ENCODE peak calls at places on chromosomes 5 and 9, in four cellular contexts. One of them, this sample, is unnamed.
A peak's percentile ranks its signal among the peaks of the same experiment; 100 is the strongest.

GRCh38 chr9:134662143-134662876 is 20.7 kb downstream of the COL5A1 start:
- DNase-seq in PC-9: peak; percentile 52
- DNase-seq in cardiac muscle cell: peak; percentile 97
- DNase-seq in CD8-positive, alpha-beta T cell: no peak
- DNase-seq in this sample: no peak

GRCh38 chr9:134870746-134871667 is 9.6 kb upstream of the FCN2 start:
- DNase-seq in PC-9: no peak
- DNase-seq in CD8-positive, alpha-beta T cell: no peak
- DNase-seq in cardiac muscle cell: no peak
- DNase-seq in this sample: no peak

GRCh38 chr5:178989311-178989710 is 5.8 kb downstream of the GRM6 start:
- DNase-seq in PC-9: no peak
- DNase-seq in CD8-positive, alpha-beta T cell: no peak
- DNase-seq in cardiac muscle cell: no peak
- DNase-seq in this sample: no peak

GRCh38 chr5:3382151-3382550 is 213.5 kb upstream of the IRX1 start:
- DNase-seq in PC-9: no peak
- DNase-seq in cardiac muscle cell: no peak
- DNase-seq in CD8-positive, alpha-beta T cell: no peak
- DNase-seq in this sample: no peak

GRCh38 chr9:83472221-83472665 is 66.0 kb downstream of the FRMD3 start:
- DNase-seq in cardiac muscle cell: no peak
- DNase-seq in PC-9: peak; percentile 99
- DNase-seq in CD8-positive, alpha-beta T cell: no peak
- DNase-seq in this sample: no peak

GRCh38 chr9:8666060-8666459 is 866.5 kb upstream of the DMAC1 start:
- DNase-seq in CD8-positive, alpha-beta T cell: no peak
- DNase-seq in cardiac muscle cell: no peak
- DNase-seq in PC-9: no peak
- DNase-seq in this sample: no peak

GRCh38 chr5:94793816-94794198 is 175.3 kb downstream of the SLF1 start:
- DNase-seq in CD8-positive, alpha-beta T cell: no peak
- DNase-seq in cardiac muscle cell: no peak
- DNase-seq in PC-9: no peak
- DNase-seq in this sample: peak; percentile 41

GRCh38 chr5:150571836-150572235 is 63.9 kb downstream of the NDST1 start:
- DNase-seq in cardiac muscle cell: no peak
- DNase-seq in PC-9: no peak
- DNase-seq in CD8-positive, alpha-beta T cell: no peak
- DNase-seq in this sample: no peak

GRCh38 chr9:90556897-90557296 is 85.7 kb downstream of the DIRAS2 start:
- DNase-seq in cardiac muscle cell: no peak
- DNase-seq in CD8-positive, alpha-beta T cell: no peak
- DNase-seq in PC-9: peak; percentile 63
- DNase-seq in this sample: no peak

GRCh38 chr5:61304611-61305369 is 27.3 kb upstream of the ZSWIM6 start:
- DNase-seq in CD8-positive, alpha-beta T cell: no peak
- DNase-seq in PC-9: peak; percentile 97
- DNase-seq in cardiac muscle cell: no peak
- DNase-seq in this sample: no peak

GRCh38 chr5:169795311-169795710 is 158.2 kb downstream of the DOCK2 start:
- DNase-seq in CD8-positive, alpha-beta T cell: no peak
- DNase-seq in cardiac muscle cell: no peak
- DNase-seq in PC-9: peak; percentile 68
- DNase-seq in this sample: no peak
- TF ChIP-seq CTCF in CD8-positive, alpha-beta T cell: no peak
- TF ChIP-seq CTCF in cardiac muscle cell: no peak
- TF ChIP-seq CTCF in PC-9: no peak
- TF ChIP-seq CTCF in this sample: no peak

DNA sequence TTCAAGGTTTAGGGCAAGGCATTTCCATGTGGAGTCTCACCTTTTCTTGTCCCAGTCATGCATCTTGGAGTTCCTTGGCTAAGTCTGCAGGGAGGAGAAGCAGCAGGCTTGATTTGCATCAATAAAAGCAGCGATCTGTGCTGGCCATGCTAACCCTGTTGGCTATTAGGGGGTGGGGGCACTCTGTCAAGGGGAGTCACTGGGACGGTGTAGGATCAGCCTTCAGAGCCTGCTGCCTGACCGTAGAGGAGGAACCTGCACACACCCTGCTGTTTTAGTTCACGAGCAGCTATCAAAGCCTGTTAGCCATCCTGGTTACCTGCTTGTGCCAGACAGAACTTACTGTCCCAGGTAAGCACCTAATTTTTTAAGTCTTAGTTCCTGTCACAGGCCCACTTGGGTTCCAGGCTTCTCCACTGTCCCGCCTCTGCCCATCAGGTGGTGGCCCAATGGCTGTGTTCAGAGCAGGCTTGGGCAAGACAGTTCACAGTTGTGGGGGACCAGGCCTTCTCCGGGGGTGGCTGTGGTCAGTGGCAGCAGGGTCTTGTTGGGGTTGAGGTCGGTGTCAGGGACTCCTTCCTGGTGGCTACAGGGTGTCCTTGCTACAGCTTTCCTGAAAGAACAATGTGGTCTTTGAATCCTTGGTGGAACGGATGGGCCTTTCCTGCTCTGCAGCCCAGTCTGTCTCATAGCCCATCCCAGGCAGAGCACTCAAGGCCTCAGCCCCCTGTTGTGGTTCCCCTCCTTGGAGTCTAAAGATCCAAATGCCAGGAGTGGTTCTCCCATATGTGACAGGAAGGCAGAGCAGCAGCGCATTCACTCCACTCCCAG is 43.7 kb downstream of the SECISBP2 start:
- DNase-seq in CD8-positive, alpha-beta T cell: peak; percentile 34
- DNase-seq in PC-9: no peak
- DNase-seq in cardiac muscle cell: no peak
- DNase-seq in this sample: no peak
- H3K36me3 ChIP-seq in CD8-positive, alpha-beta T cell: peaks cover 53% of the 10 kb centered on the region
- H3K36me3 ChIP-seq in PC-9: peaks cover 7% of the 10 kb centered on the region
- H3K36me3 ChIP-seq in cardiac muscle cell: peaks cover 2% of the 10 kb centered on the region
- H3K36me3 ChIP-seq in this sample: peaks cover 35% of the 10 kb centered on the region

DNA sequence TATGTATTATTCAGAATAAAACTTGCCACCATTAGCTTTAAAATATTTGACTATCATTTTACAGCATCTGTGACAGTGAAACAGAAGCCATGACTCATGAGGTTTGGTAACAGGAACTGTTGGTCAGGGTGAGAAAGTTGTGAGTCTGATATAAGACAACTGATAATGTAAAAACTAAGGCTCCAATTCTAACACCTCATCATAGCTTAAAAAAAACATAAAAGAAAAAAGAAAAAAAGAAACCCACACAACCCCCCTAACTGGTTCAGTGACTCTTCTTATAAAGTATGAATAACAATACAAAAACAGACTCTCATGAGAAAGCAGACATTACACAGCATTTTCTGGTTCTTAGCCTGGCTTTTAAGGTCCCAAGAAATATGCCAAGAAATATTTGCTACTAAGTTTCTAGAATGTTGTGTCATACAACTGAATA is 85.8 kb downstream of the MRPS27 start:
- DNase-seq in PC-9: peak; percentile 95
- DNase-seq in CD8-positive, alpha-beta T cell: no peak
- DNase-seq in cardiac muscle cell: no peak
- DNase-seq in this sample: peak; percentile 43
- H3K4me3 ChIP-seq in PC-9: peak overlapping the region; percentile 25
- H3K4me3 ChIP-seq in CD8-positive, alpha-beta T cell: no peak overlapping the region
- H3K4me3 ChIP-seq in cardiac muscle cell: no peak overlapping the region
- H3K4me3 ChIP-seq in this sample: no peak overlapping the region

GRCh38 chr9:127828262-127829031 is 25.8 kb downstream of the FPGS start:
- DNase-seq in cardiac muscle cell: peak; percentile 90
- DNase-seq in PC-9: no peak
- DNase-seq in CD8-positive, alpha-beta T cell: no peak
- DNase-seq in this sample: no peak

GRCh38 chr9:127829205-127829935 is 25.1 kb downstream of the ENG start:
- DNase-seq in cardiac muscle cell: no peak
- DNase-seq in PC-9: no peak
- DNase-seq in CD8-positive, alpha-beta T cell: no peak
- DNase-seq in this sample: no peak

GRCh38 chr9:127826253-127826913 is 23.7 kb downstream of the FPGS start:
- DNase-seq in cardiac muscle cell: no peak
- DNase-seq in CD8-positive, alpha-beta T cell: no peak
- DNase-seq in PC-9: no peak
- DNase-seq in this sample: no peak

GRCh38 chr9:127822108-127822507 is 19.4 kb downstream of the FPGS start:
- DNase-seq in cardiac muscle cell: no peak
- DNase-seq in CD8-positive, alpha-beta T cell: no peak
- DNase-seq in PC-9: no peak
- DNase-seq in this sample: no peak

DNA sequence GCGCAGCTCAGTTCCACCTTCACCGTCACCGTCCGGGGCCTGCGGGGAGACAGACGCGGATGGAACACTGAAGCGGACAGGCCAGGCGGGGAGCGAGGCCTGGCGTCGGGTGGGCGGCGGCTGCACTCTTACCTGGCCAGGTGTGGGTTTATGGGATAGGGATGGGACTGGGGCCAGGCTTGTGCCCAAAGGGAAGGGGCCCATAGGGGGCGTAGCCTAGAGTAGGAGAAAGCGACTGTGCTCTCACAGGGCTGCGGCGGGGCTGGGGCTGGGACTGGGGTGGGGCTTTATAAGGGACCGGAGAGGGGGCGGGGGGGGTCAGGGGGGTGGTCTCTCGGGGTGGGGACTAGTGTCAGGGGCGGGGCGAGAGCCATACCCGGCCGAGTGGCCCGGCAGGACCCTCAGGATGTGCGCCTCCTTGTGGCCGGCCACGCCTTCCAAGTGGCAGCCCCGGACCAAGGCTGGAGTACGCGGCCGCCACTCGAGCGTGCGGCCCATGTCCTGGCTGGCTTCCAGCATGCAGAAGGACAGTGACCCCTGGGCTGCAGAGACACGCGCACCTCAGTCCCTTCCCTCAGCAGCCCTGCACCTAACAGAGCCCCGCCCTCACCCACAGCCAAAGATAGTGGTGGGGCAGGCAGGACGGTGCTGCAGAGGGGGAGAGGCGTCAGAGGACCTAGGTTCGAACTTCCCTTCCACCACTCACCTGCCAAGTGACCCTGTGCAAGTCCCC is 22.8 kb downstream of the FPGS start:
- DNase-seq in CD8-positive, alpha-beta T cell: no peak
- DNase-seq in cardiac muscle cell: peak; percentile 85
- DNase-seq in PC-9: no peak
- DNase-seq in this sample: no peak
- TF ChIP-seq CTCF in CD8-positive, alpha-beta T cell: no peak
- TF ChIP-seq CTCF in cardiac muscle cell: peak; percentile 25
- TF ChIP-seq CTCF in PC-9: no peak
- TF ChIP-seq CTCF in this sample: peak; percentile 55

GRCh38 chr9:14107977-14108376 is 206.0 kb downstream of the NFIB start:
- DNase-seq in PC-9: no peak
- DNase-seq in cardiac muscle cell: peak; percentile 61
- DNase-seq in CD8-positive, alpha-beta T cell: no peak
- DNase-seq in this sample: no peak

GRCh38 chr9:14106699-14107098 is 207.2 kb downstream of the NFIB start:
- DNase-seq in CD8-positive, alpha-beta T cell: no peak
- DNase-seq in cardiac muscle cell: no peak
- DNase-seq in PC-9: no peak
- DNase-seq in this sample: no peak

GRCh38 chr9:14104501-14104900 is 209.4 kb downstream of the NFIB start:
- DNase-seq in PC-9: no peak
- DNase-seq in cardiac muscle cell: no peak
- DNase-seq in CD8-positive, alpha-beta T cell: no peak
- DNase-seq in this sample: no peak

GRCh38 chr9:14111670-14112069 is 202.3 kb downstream of the NFIB start:
- DNase-seq in PC-9: no peak
- DNase-seq in CD8-positive, alpha-beta T cell: no peak
- DNase-seq in cardiac muscle cell: no peak
- DNase-seq in this sample: no peak

DNA sequence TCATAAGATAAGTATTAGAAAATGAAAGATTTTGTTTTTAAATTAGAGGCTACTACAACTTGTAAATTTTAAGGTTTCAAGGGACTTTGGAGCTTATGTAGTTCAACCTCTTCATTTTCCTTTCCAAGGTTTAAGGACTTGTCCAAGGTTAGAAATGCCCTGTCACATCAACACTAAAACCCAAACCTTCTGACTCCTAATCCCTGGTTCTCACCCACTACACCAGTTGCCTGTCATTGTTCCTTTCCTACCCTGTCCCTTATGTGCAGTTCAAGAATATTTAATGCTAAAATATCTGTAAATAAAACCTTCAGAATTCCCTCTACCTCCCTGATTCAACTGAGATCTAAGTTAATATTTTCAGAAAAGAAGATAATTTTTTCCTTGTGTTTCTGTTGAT is 206.4 kb downstream of the NFIB start:
- DNase-seq in CD8-positive, alpha-beta T cell: no peak
- DNase-seq in cardiac muscle cell: no peak
- DNase-seq in PC-9: no peak
- DNase-seq in this sample: no peak
- H3K36me3 ChIP-seq in CD8-positive, alpha-beta T cell: no peaks in the 10 kb centered on the region
- H3K36me3 ChIP-seq in cardiac muscle cell: no peaks in the 10 kb centered on the region
- H3K36me3 ChIP-seq in PC-9: no peaks in the 10 kb centered on the region
- H3K36me3 ChIP-seq in this sample: no peaks in the 10 kb centered on the region

GRCh38 chr9:117494401-117495130 is 79.7 kb upstream of the ASTN2 start:
- DNase-seq in cardiac muscle cell: no peak
- DNase-seq in CD8-positive, alpha-beta T cell: no peak
- DNase-seq in PC-9: no peak
- DNase-seq in this sample: no peak
- H3K4me3 ChIP-seq in cardiac muscle cell: no peak overlapping the region
- H3K4me3 ChIP-seq in CD8-positive, alpha-beta T cell: no peak overlapping the region
- H3K4me3 ChIP-seq in PC-9: no peak overlapping the region
- H3K4me3 ChIP-seq in this sample: no peak overlapping the region

GRCh38 chr5:163978897-163979296 is 473.5 kb downstream of the MAT2B start:
- DNase-seq in CD8-positive, alpha-beta T cell: no peak
- DNase-seq in PC-9: no peak
- DNase-seq in cardiac muscle cell: peak; percentile 12
- DNase-seq in this sample: no peak
- TF ChIP-seq CTCF in CD8-positive, alpha-beta T cell: no peak
- TF ChIP-seq CTCF in PC-9: no peak
- TF ChIP-seq CTCF in cardiac muscle cell: no peak
- TF ChIP-seq CTCF in this sample: peak; percentile 46

GRCh38 chr9:33310748-33311147 is 20.4 kb downstream of the NFX1 start:
- DNase-seq in CD8-positive, alpha-beta T cell: no peak
- DNase-seq in PC-9: no peak
- DNase-seq in cardiac muscle cell: no peak
- DNase-seq in this sample: no peak
- H3K36me3 ChIP-seq in CD8-positive, alpha-beta T cell: peaks cover 69% of the 10 kb centered on the region
- H3K36me3 ChIP-seq in PC-9: peaks cover 4% of the 10 kb centered on the region
- H3K36me3 ChIP-seq in cardiac muscle cell: peaks cover 75% of the 10 kb centered on the region
- H3K36me3 ChIP-seq in this sample: peaks cover 26% of the 10 kb centered on the region

GRCh38 chr9:93130861-93131481 is 3.1 kb downstream of the NINJ1 start:
- DNase-seq in PC-9: no peak
- DNase-seq in CD8-positive, alpha-beta T cell: no peak
- DNase-seq in cardiac muscle cell: no peak
- DNase-seq in this sample: no peak

GRCh38 chr9:93129691-93130500 is 4.2 kb downstream of the NINJ1 start:
- DNase-seq in cardiac muscle cell: no peak
- DNase-seq in CD8-positive, alpha-beta T cell: no peak
- DNase-seq in PC-9: no peak
- DNase-seq in this sample: no peak

GRCh38 chr9:93132946-93133640 is 958 bp downstream of the NINJ1 start:
- DNase-seq in CD8-positive, alpha-beta T cell: no peak
- DNase-seq in PC-9: peak; percentile 63
- DNase-seq in cardiac muscle cell: no peak
- DNase-seq in this sample: no peak

GRCh38 chr9:93132287-93132927 is 1.6 kb downstream of the NINJ1 start:
- DNase-seq in cardiac muscle cell: no peak
- DNase-seq in PC-9: no peak
- DNase-seq in CD8-positive, alpha-beta T cell: no peak
- DNase-seq in this sample: no peak

GRCh38 chr9:93131599-93132286 is 2.3 kb downstream of the NINJ1 start:
- DNase-seq in cardiac muscle cell: no peak
- DNase-seq in CD8-positive, alpha-beta T cell: no peak
- DNase-seq in PC-9: no peak
- DNase-seq in this sample: no peak
- H3K4me3 ChIP-seq in cardiac muscle cell: no peak overlapping the region
- H3K4me3 ChIP-seq in CD8-positive, alpha-beta T cell: no peak overlapping the region
- H3K4me3 ChIP-seq in PC-9: peak overlapping the region; percentile 88
- H3K4me3 ChIP-seq in this sample: no peak overlapping the region